ENCODE peak calls at places on chromosome 14, in eight cellular contexts. S is PC-3, R is HCT116, T is neural progenitor cell, D is GM23338, O is SK-N-SH, J is hepatocyte, E is MM.1S. Y is an unnamed sample.

GRCh38 chr14:87896393-87897380 is 96.3 kb downstream of the GALC start:
- DNase-seq in S (peak), R (peak), T (peak), D (peak), O (peak), J (peak), E (peak), Y (peak)

GRCh38 chr14:27327095-27327494 is 729.3 kb upstream of the NOVA1 start:
- DNase-seq in S (no peak), R (no peak), T (no peak), D (no peak), O (no peak), J (no peak), E (no peak), Y (no peak)

GRCh38 chr14:71384007-71384605 is 476.8 kb downstream of the PCNX1 start:
- DNase-seq in S (no peak), R (no peak), T (no peak), D (no peak), O (no peak), J (no peak), E (no peak), Y (no peak)

GRCh38 chr14:71372411-71372838 is 465.2 kb downstream of the PCNX1 start:
- DNase-seq in S (peak), R (no peak), T (no peak), D (no peak), O (no peak), J (peak), E (no peak), Y (no peak)

GRCh38 chr14:55715889-55716288 is 135.9 kb downstream of the KTN1 start:
- DNase-seq in S (no peak), R (no peak), T (no peak), D (no peak), O (no peak), J (peak), E (no peak), Y (no peak)

GRCh38 chr14:70188292-70188607 is 501 bp downstream of the SLC8A3 start:
- DNase-seq in S (no peak), R (no peak), T (peak), D (peak), O (peak), J (no peak), E (no peak), Y (no peak)

GRCh38 chr14:98008381-98009113 is 1211.4 kb downstream of the VRK1 start:
- DNase-seq in S (peak), R (no peak), T (no peak), D (no peak), O (no peak), J (no peak), E (no peak), Y (no peak)

GRCh38 chr14:51419685-51420084 is 179.6 kb downstream of the TMX1 start:
- DNase-seq in S (no peak), R (no peak), T (no peak), D (no peak), O (no peak), J (no peak), E (peak), Y (peak)

GRCh38 chr14:68047910-68048309 is 228.3 kb downstream of the RAD51B start:
- DNase-seq in S (peak), R (no peak), T (no peak), D (no peak), O (no peak), J (no peak), E (no peak), Y (no peak)

GRCh38 chr14:100239200-100239839 is 376 bp downstream of the YY1 start:
- DNase-seq in S (no peak), R (no peak), T (no peak), D (no peak), O (no peak), J (peak), E (no peak), Y (no peak)

GRCh38 chr14:100374270-100374669 is 51.1 kb downstream of the SLC25A47 start:
- DNase-seq in S (no peak), R (no peak), T (no peak), D (no peak), O (no peak), J (no peak), E (no peak), Y (no peak)

GRCh38 chr14:88005978-88006851 is 1.3 kb downstream of the GPR65 start:
- DNase-seq in S (no peak), R (no peak), T (no peak), D (no peak), O (no peak), J (no peak), E (no peak), Y (peak)

GRCh38 chr14:85248881-85249635 is 280.9 kb upstream of the FLRT2 start:
- DNase-seq in S (peak), R (no peak), T (no peak), D (no peak), O (no peak), J (peak), E (no peak), Y (no peak)

GRCh38 chr14:71244341-71244740 is 337.1 kb downstream of the PCNX1 start:
- DNase-seq in S (no peak), R (no peak), T (no peak), D (no peak), O (no peak), J (peak), E (no peak), Y (no peak)

GRCh38 chr14:90378249-90378648 is 18.6 kb upstream of the CALM1 start:
- DNase-seq in S (no peak), R (no peak), T (no peak), D (no peak), O (no peak), J (no peak), E (no peak), Y (no peak)

GRCh38 chr14:68695871-68696665 is 96.8 kb downstream of the ZFP36L1 start:
- DNase-seq in S (no peak), R (no peak), T (no peak), D (no peak), O (no peak), J (no peak), E (no peak), Y (no peak)

GRCh38 chr14:92507174-92507768 is 6.3 kb upstream of the RIN3 start:
- DNase-seq in S (peak), R (peak), T (no peak), D (no peak), O (no peak), J (no peak), E (peak), Y (peak)

DNA sequence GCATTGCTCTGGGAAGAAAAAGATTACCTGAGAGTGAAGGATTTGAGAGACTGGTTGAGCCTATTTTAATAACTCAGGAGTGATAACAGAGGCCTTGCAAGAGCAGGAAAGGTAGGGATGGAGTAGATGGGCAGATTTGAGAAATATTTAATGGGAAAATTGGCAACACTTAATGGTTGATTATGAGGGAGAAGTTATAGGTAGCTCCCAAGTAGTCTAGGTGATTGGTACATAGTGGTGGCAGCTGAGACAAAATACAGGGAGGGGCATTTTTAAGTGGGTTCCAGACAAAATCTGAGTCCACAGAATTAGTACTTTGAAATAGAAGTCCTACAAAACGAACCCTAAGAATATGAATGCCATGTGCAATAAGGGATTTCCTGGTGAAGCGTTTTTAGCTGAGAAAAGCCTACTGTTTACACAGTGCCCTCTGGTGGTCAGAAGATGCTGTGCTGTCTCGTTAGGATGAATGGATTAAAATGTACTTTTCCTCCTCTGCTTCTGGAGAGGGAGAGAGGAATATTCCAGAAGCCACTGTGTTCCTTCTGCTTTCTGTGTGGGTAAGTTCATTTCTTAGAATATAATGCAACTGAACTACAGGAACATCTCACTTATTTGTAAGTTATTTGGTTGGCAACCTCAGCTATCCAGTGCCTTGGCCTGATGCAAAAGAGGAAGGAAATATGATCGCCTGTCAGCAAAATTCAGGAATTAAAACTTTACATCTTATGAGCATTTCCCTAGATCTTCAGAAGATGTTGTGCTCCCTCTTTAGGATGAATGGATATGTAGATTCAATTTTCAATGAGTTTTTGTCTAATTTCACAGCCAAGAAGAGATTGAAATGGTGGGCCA is 6.5 kb downstream of the ZBTB1 start:
- DNase-seq in S (peak), R (peak), T (peak), D (peak), O (peak), J (peak), E (peak), Y (peak)
- H2AFZ ChIP-seq in S (peak), R (no peak), T (no peak), D (no peak), O (no peak), J (no peak), E (no peak), Y (no peak)

DNA sequence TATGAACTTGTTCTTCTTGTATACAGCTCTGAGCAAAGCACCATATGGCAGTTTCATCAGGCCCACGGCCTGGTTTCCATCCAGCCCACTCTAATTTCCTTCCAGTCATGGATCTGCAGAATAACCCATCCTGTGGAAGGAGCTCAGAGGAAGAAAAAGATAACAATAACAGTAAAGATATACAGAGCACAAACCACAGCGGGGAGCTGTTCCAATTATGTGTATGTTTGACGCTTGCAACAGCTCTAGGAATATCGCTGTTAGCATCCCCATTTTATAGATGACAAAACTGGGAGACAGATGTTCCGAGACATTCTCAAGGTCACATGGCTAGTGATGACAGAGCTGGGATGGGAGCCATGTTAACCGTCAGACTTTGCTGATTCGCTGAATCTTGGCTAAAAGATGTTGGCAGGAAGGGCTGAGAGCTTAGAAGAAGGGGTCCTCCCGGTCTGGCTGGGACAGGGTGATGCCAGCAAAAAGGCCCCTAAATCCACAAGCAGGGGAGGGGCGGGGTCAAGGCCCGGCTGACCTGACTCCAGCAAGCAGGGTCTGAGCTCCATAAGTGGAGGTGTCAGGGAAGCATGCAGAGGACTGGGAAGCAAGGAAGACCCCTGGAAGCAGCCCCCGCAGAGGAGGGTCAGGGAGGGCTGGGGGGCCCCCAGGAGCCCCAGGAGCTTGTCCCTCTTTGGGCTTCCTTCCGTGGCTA is 34.3 kb upstream of the CIPC start:
- DNase-seq in S (no peak), R (no peak), T (no peak), D (no peak), O (no peak), J (no peak), E (no peak), Y (no peak)
- TF ChIP-seq EZH2phosphoT487 in S (no peak), R (no peak), T (no peak), D (no peak), O (no peak), J (no peak), E (no peak), Y (no peak)

DNA sequence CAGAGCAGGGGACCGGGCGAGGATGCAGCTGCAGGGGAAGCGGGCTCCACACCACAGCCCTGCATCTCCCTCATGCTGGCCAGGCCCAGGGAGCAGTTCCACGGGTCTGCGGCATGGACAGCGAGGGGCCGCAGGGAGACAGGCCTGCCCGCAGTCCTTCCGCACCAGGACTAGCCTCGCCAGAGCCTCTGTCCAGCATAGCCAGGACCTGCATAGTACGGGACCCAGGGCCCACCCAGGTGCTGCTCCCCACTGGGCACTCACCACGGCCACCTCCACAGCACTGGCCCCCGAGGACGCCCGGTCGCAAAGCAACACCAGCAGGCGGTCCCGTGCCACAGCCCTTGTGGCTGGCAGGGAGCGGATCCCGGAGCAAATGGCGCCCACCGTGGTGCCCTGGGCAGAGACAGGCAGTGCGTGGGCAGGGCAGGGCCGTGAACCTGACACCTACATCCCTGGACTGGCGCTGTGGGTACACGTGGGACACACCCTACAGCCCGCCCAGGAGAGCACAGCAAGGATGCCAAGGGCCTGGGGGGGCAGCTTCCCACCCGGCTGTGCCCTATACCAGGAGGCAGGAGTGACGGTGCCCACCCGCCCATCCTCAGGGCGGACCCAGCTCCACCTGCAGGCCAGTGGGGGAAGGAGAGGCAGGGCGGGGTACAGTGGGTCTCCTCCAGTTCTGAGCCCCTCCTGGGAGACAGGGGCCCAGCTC is 23.8 kb downstream of the JAG2 start:
- DNase-seq in S (no peak), R (no peak), T (no peak), D (no peak), O (peak), J (no peak), E (no peak), Y (no peak)
- TF ChIP-seq CTCF in S (peak), R (peak), T (peak), D (peak), O (no peak), J (no peak), E (no peak), Y (no peak)

DNA sequence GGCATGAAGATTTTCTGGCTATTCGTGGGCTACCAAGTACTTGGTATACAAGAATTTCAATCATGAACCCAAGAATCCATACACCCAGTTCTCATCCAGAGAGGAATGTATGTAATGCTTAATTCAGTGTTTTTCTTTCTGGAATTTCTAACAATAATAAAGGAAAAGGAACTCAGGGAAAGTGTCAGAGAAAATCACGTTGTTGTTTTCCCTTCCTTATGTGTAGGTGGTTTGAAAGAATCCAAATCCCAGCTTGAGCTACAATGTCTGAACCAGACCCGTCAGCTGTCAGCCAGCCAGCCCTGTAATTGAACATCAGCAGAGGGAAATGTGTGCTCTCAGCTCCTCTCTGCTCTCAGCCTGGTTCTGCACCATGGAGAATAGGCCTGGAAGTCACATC is 126.5 kb downstream of the TMEM30B start:
- DNase-seq in S (no peak), R (no peak), T (no peak), D (no peak), O (no peak), J (no peak), E (no peak), Y (no peak)
- H2AFZ ChIP-seq in S (peak), R (no peak), T (no peak), D (peak), O (no peak), J (no peak), E (no peak), Y (no peak)

GRCh38 chr14:52960627-52961026 is 9.8 kb upstream of the FERMT2 start:
- DNase-seq in S (peak), R (no peak), T (peak), D (no peak), O (no peak), J (no peak), E (peak), Y (no peak)

GRCh38 chr14:52961060-52961639 is 10.3 kb upstream of the FERMT2 start:
- DNase-seq in S (peak), R (peak), T (peak), D (peak), O (peak), J (peak), E (peak), Y (peak)
- TF ChIP-seq EZH2phosphoT487 in S (no peak), R (no peak), T (no peak), D (no peak), O (no peak), J (no peak), E (no peak), Y (no peak)

GRCh38 chr14:102524451-102525212 is 15.1 kb upstream of the ANKRD9 start:
- DNase-seq in S (peak), R (peak), T (peak), D (peak), O (peak), J (peak), E (peak), Y (peak)

GRCh38 chr14:102525213-102526143 is 15.9 kb upstream of the ANKRD9 start:
- DNase-seq in S (peak), R (peak), T (no peak), D (no peak), O (no peak), J (peak), E (peak), Y (peak)

GRCh38 chr14:102527255-102528232 is 18.0 kb upstream of the ANKRD9 start:
- DNase-seq in S (peak), R (peak), T (no peak), D (no peak), O (no peak), J (peak), E (no peak), Y (no peak)

GRCh38 chr14:102523200-102524025 is 13.8 kb upstream of the ANKRD9 start:
- DNase-seq in S (no peak), R (no peak), T (no peak), D (peak), O (no peak), J (peak), E (no peak), Y (no peak)

DNA sequence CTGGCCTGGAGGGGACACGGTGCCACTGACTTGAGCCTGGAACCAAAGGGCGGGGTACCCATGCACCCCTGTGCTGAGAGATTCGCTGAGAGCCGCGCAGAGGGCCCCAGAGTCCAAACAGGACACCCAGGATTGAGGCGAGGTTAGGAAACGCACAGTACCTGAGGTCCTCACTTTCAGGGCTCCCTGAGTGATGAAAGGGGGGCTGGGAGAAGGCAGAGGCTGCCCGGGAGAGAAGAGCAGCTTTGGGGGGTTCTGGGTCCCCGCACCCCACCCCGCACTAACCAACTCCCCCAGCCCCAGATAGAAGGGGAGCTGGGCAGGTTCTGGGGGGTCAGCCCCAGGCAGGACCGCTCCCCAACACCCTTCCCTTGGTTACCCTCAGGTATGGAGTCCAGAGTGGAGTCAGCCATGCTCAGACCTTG is 14.5 kb upstream of the ANKRD9 start:
- DNase-seq in S (no peak), R (no peak), T (no peak), D (peak), O (no peak), J (no peak), E (no peak), Y (no peak)
- TF ChIP-seq CTCF in S (no peak), R (no peak), T (no peak), D (no peak), O (no peak), J (no peak), E (no peak), Y (no peak)

GRCh38 chr14:74834682-74835392 is 41.1 kb downstream of the PROX2 start:
- DNase-seq in S (no peak), R (no peak), T (no peak), D (no peak), O (no peak), J (peak), E (no peak), Y (no peak)
- H2AFZ ChIP-seq in S (no peak), R (no peak), T (no peak), D (no peak), O (no peak), J (no peak), E (no peak), Y (no peak)

GRCh38 chr14:79166171-79166570 is 996.0 kb downstream of the NRXN3 start:
- DNase-seq in S (no peak), R (no peak), T (no peak), D (no peak), O (no peak), J (no peak), E (no peak), Y (no peak)

GRCh38 chr14:79157369-79157768 is 987.2 kb downstream of the NRXN3 start:
- DNase-seq in S (no peak), R (no peak), T (no peak), D (no peak), O (no peak), J (no peak), E (no peak), Y (no peak)

GRCh38 chr14:79162833-79163232 is 992.7 kb downstream of the NRXN3 start:
- DNase-seq in S (no peak), R (no peak), T (no peak), D (no peak), O (no peak), J (no peak), E (no peak), Y (no peak)

GRCh38 chr14:79165460-79166080 is 995.4 kb downstream of the NRXN3 start:
- DNase-seq in S (no peak), R (no peak), T (no peak), D (no peak), O (no peak), J (no peak), E (no peak), Y (no peak)

GRCh38 chr14:79161576-79161975 is 991.4 kb downstream of the NRXN3 start:
- DNase-seq in S (no peak), R (no peak), T (peak), D (peak), O (no peak), J (peak), E (no peak), Y (no peak)
- TF ChIP-seq EZH2phosphoT487 in S (no peak), R (no peak), T (no peak), D (no peak), O (no peak), J (no peak), E (no peak), Y (no peak)

Y was measured in OCI-LY7.